ENCODE peak calls at places on chromosomes 6 and 20, in ten cellular contexts. One of them, this sample, is unnamed.
A peak's percentile ranks its signal among the peaks of the same experiment; 100 is the strongest.

GRCh38 chr6:157959451-157960227 is 22.0 kb upstream of the SYNJ2 start:
- DNase-seq in stimulated activated CD8-positive, alpha-beta memory T cell treated with anti-CD3 and anti-CD28 coated beads, Interleukin-2, amount 100 ng/mL, for 48 hours: no peak
- DNase-seq in activated naive CD8-positive, alpha-beta T cell treated with anti-CD3 and anti-CD28 coated beads, Interleukin-2, amount 50 U/mL, for 16 hours: no peak
- DNase-seq in substantia nigra: no peak
- DNase-seq in activated CD4-positive, alpha-beta T cell treated with anti-CD3 and anti-CD28 coated beads for 1 hour: no peak
- DNase-seq in T47D: no peak
- DNase-seq in heart right ventricle: no peak
- DNase-seq in fibroblast of pulmonary artery: no peak
- DNase-seq in stimulated activated naive CD8-positive, alpha-beta T cell treated with anti-CD3 and anti-CD28 coated beads, Interleukin-15, Interleukin-2, amounts not matched to agents 100 U/mL and 50 U/mL, for 24 hours: no peak
- DNase-seq in AG08395: no peak
- DNase-seq in this sample: no peak

GRCh38 chr6:90083891-90084290 is 189.6 kb downstream of the GJA10 start:
- DNase-seq in stimulated activated CD8-positive, alpha-beta memory T cell treated with anti-CD3 and anti-CD28 coated beads, Interleukin-2, amount 100 ng/mL, for 48 hours: no peak
- DNase-seq in activated naive CD8-positive, alpha-beta T cell treated with anti-CD3 and anti-CD28 coated beads, Interleukin-2, amount 50 U/mL, for 16 hours: peak; percentile 23
- DNase-seq in substantia nigra: no peak
- DNase-seq in activated CD4-positive, alpha-beta T cell treated with anti-CD3 and anti-CD28 coated beads for 1 hour: no peak
- DNase-seq in T47D: no peak
- DNase-seq in heart right ventricle: no peak
- DNase-seq in fibroblast of pulmonary artery: no peak
- DNase-seq in stimulated activated naive CD8-positive, alpha-beta T cell treated with anti-CD3 and anti-CD28 coated beads, Interleukin-15, Interleukin-2, amounts not matched to agents 100 U/mL and 50 U/mL, for 24 hours: peak; percentile 53
- DNase-seq in AG08395: no peak
- DNase-seq in this sample: no peak

GRCh38 chr20:10591956-10592521 is 81.8 kb downstream of the JAG1 start:
- DNase-seq in stimulated activated CD8-positive, alpha-beta memory T cell treated with anti-CD3 and anti-CD28 coated beads, Interleukin-2, amount 100 ng/mL, for 48 hours: no peak
- DNase-seq in activated naive CD8-positive, alpha-beta T cell treated with anti-CD3 and anti-CD28 coated beads, Interleukin-2, amount 50 U/mL, for 16 hours: no peak
- DNase-seq in substantia nigra: no peak
- DNase-seq in activated CD4-positive, alpha-beta T cell treated with anti-CD3 and anti-CD28 coated beads for 1 hour: no peak
- DNase-seq in T47D: no peak
- DNase-seq in heart right ventricle: no peak
- DNase-seq in fibroblast of pulmonary artery: peak; percentile 59
- DNase-seq in stimulated activated naive CD8-positive, alpha-beta T cell treated with anti-CD3 and anti-CD28 coated beads, Interleukin-15, Interleukin-2, amounts not matched to agents 100 U/mL and 50 U/mL, for 24 hours: no peak
- DNase-seq in AG08395: peak; percentile 25
- DNase-seq in this sample: no peak

GRCh38 chr20:63246490-63247284 is 7.6 kb downstream of the NKAIN4 start:
- DNase-seq in stimulated activated CD8-positive, alpha-beta memory T cell treated with anti-CD3 and anti-CD28 coated beads, Interleukin-2, amount 100 ng/mL, for 48 hours: no peak
- DNase-seq in activated naive CD8-positive, alpha-beta T cell treated with anti-CD3 and anti-CD28 coated beads, Interleukin-2, amount 50 U/mL, for 16 hours: no peak
- DNase-seq in substantia nigra: no peak
- DNase-seq in activated CD4-positive, alpha-beta T cell treated with anti-CD3 and anti-CD28 coated beads for 1 hour: no peak
- DNase-seq in T47D: no peak
- DNase-seq in heart right ventricle: no peak
- DNase-seq in fibroblast of pulmonary artery: no peak
- DNase-seq in stimulated activated naive CD8-positive, alpha-beta T cell treated with anti-CD3 and anti-CD28 coated beads, Interleukin-15, Interleukin-2, amounts not matched to agents 100 U/mL and 50 U/mL, for 24 hours: no peak
- DNase-seq in AG08395: no peak
- DNase-seq in this sample: no peak

GRCh38 chr6:31899215-31899614 is 1.7 kb upstream of the EHMT2 start:
- DNase-seq in stimulated activated CD8-positive, alpha-beta memory T cell treated with anti-CD3 and anti-CD28 coated beads, Interleukin-2, amount 100 ng/mL, for 48 hours: no peak
- DNase-seq in activated naive CD8-positive, alpha-beta T cell treated with anti-CD3 and anti-CD28 coated beads, Interleukin-2, amount 50 U/mL, for 16 hours: no peak
- DNase-seq in substantia nigra: no peak
- DNase-seq in activated CD4-positive, alpha-beta T cell treated with anti-CD3 and anti-CD28 coated beads for 1 hour: no peak
- DNase-seq in T47D: no peak
- DNase-seq in heart right ventricle: no peak
- DNase-seq in fibroblast of pulmonary artery: no peak
- DNase-seq in stimulated activated naive CD8-positive, alpha-beta T cell treated with anti-CD3 and anti-CD28 coated beads, Interleukin-15, Interleukin-2, amounts not matched to agents 100 U/mL and 50 U/mL, for 24 hours: no peak
- DNase-seq in AG08395: no peak
- DNase-seq in this sample: no peak

GRCh38 chr6:169862464-169863148 is 111.2 kb downstream of the ERMARD start:
- DNase-seq in stimulated activated CD8-positive, alpha-beta memory T cell treated with anti-CD3 and anti-CD28 coated beads, Interleukin-2, amount 100 ng/mL, for 48 hours: no peak
- DNase-seq in activated naive CD8-positive, alpha-beta T cell treated with anti-CD3 and anti-CD28 coated beads, Interleukin-2, amount 50 U/mL, for 16 hours: no peak
- DNase-seq in substantia nigra: no peak
- DNase-seq in activated CD4-positive, alpha-beta T cell treated with anti-CD3 and anti-CD28 coated beads for 1 hour: no peak
- DNase-seq in T47D: no peak
- DNase-seq in heart right ventricle: no peak
- DNase-seq in fibroblast of pulmonary artery: no peak
- DNase-seq in stimulated activated naive CD8-positive, alpha-beta T cell treated with anti-CD3 and anti-CD28 coated beads, Interleukin-15, Interleukin-2, amounts not matched to agents 100 U/mL and 50 U/mL, for 24 hours: no peak
- DNase-seq in AG08395: no peak
- DNase-seq in this sample: no peak

GRCh38 chr20:47221036-47221625 is 135.4 kb downstream of the ZMYND8 start:
- DNase-seq in stimulated activated CD8-positive, alpha-beta memory T cell treated with anti-CD3 and anti-CD28 coated beads, Interleukin-2, amount 100 ng/mL, for 48 hours: no peak
- DNase-seq in activated naive CD8-positive, alpha-beta T cell treated with anti-CD3 and anti-CD28 coated beads, Interleukin-2, amount 50 U/mL, for 16 hours: no peak
- DNase-seq in substantia nigra: no peak
- DNase-seq in activated CD4-positive, alpha-beta T cell treated with anti-CD3 and anti-CD28 coated beads for 1 hour: no peak
- DNase-seq in T47D: no peak
- DNase-seq in heart right ventricle: no peak
- DNase-seq in fibroblast of pulmonary artery: no peak
- DNase-seq in stimulated activated naive CD8-positive, alpha-beta T cell treated with anti-CD3 and anti-CD28 coated beads, Interleukin-15, Interleukin-2, amounts not matched to agents 100 U/mL and 50 U/mL, for 24 hours: no peak
- DNase-seq in AG08395: no peak
- DNase-seq in this sample: no peak

GRCh38 chr20:5448449-5449118 is 131.8 kb upstream of the PROKR2 start:
- DNase-seq in stimulated activated CD8-positive, alpha-beta memory T cell treated with anti-CD3 and anti-CD28 coated beads, Interleukin-2, amount 100 ng/mL, for 48 hours: peak; percentile 11
- DNase-seq in activated naive CD8-positive, alpha-beta T cell treated with anti-CD3 and anti-CD28 coated beads, Interleukin-2, amount 50 U/mL, for 16 hours: peak; percentile 6
- DNase-seq in substantia nigra: no peak
- DNase-seq in activated CD4-positive, alpha-beta T cell treated with anti-CD3 and anti-CD28 coated beads for 1 hour: peak; percentile 15
- DNase-seq in T47D: peak; percentile 62
- DNase-seq in heart right ventricle: no peak
- DNase-seq in fibroblast of pulmonary artery: peak; percentile 60
- DNase-seq in stimulated activated naive CD8-positive, alpha-beta T cell treated with anti-CD3 and anti-CD28 coated beads, Interleukin-15, Interleukin-2, amounts not matched to agents 100 U/mL and 50 U/mL, for 24 hours: peak; percentile 65
- DNase-seq in AG08395: peak; percentile 63
- DNase-seq in this sample: peak; percentile 31

GRCh38 chr6:170049641-170050491 is 241.0 kb downstream of the DLL1 start:
- DNase-seq in stimulated activated CD8-positive, alpha-beta memory T cell treated with anti-CD3 and anti-CD28 coated beads, Interleukin-2, amount 100 ng/mL, for 48 hours: no peak
- DNase-seq in activated naive CD8-positive, alpha-beta T cell treated with anti-CD3 and anti-CD28 coated beads, Interleukin-2, amount 50 U/mL, for 16 hours: no peak
- DNase-seq in substantia nigra: no peak
- DNase-seq in activated CD4-positive, alpha-beta T cell treated with anti-CD3 and anti-CD28 coated beads for 1 hour: no peak
- DNase-seq in T47D: no peak
- DNase-seq in heart right ventricle: peak; percentile 85
- DNase-seq in fibroblast of pulmonary artery: peak; percentile 47
- DNase-seq in stimulated activated naive CD8-positive, alpha-beta T cell treated with anti-CD3 and anti-CD28 coated beads, Interleukin-15, Interleukin-2, amounts not matched to agents 100 U/mL and 50 U/mL, for 24 hours: no peak
- DNase-seq in AG08395: peak; percentile 85
- DNase-seq in this sample: peak; percentile 91

GRCh38 chr20:21004386-21005076 is 101.6 kb downstream of the LINC00237 start:
- DNase-seq in stimulated activated CD8-positive, alpha-beta memory T cell treated with anti-CD3 and anti-CD28 coated beads, Interleukin-2, amount 100 ng/mL, for 48 hours: no peak
- DNase-seq in activated naive CD8-positive, alpha-beta T cell treated with anti-CD3 and anti-CD28 coated beads, Interleukin-2, amount 50 U/mL, for 16 hours: no peak
- DNase-seq in substantia nigra: no peak
- DNase-seq in activated CD4-positive, alpha-beta T cell treated with anti-CD3 and anti-CD28 coated beads for 1 hour: no peak
- DNase-seq in T47D: no peak
- DNase-seq in heart right ventricle: no peak
- DNase-seq in fibroblast of pulmonary artery: no peak
- DNase-seq in stimulated activated naive CD8-positive, alpha-beta T cell treated with anti-CD3 and anti-CD28 coated beads, Interleukin-15, Interleukin-2, amounts not matched to agents 100 U/mL and 50 U/mL, for 24 hours: no peak
- DNase-seq in AG08395: no peak
- DNase-seq in this sample: no peak

GRCh38 chr6:436308-437041 is 44.9 kb downstream of the IRF4 start:
- DNase-seq in stimulated activated CD8-positive, alpha-beta memory T cell treated with anti-CD3 and anti-CD28 coated beads, Interleukin-2, amount 100 ng/mL, for 48 hours: no peak
- DNase-seq in activated naive CD8-positive, alpha-beta T cell treated with anti-CD3 and anti-CD28 coated beads, Interleukin-2, amount 50 U/mL, for 16 hours: no peak
- DNase-seq in substantia nigra: no peak
- DNase-seq in activated CD4-positive, alpha-beta T cell treated with anti-CD3 and anti-CD28 coated beads for 1 hour: no peak
- DNase-seq in T47D: no peak
- DNase-seq in heart right ventricle: no peak
- DNase-seq in fibroblast of pulmonary artery: no peak
- DNase-seq in stimulated activated naive CD8-positive, alpha-beta T cell treated with anti-CD3 and anti-CD28 coated beads, Interleukin-15, Interleukin-2, amounts not matched to agents 100 U/mL and 50 U/mL, for 24 hours: peak; percentile 4
- DNase-seq in AG08395: peak; percentile 81
- DNase-seq in this sample: no peak